ENCODE peak calls at places on chromosomes 2 and 18, in six cellular contexts. H, I, V, K, R and B are unnamed samples.
A peak's percentile ranks its signal among the peaks of the same experiment; 100 is the strongest.

GRCh38 chr2:102753563-102754159 is 8.2 kb upstream of the TMEM182 start:
- DNase-seq in H (peak; percentile 53), I (peak; percentile 74), V (peak; percentile 47), K (no peak), R (peak; percentile 53), B (peak; percentile 50)

GRCh38 chr2:69936913-69937312 is 22.0 kb downstream of the MXD1 start:
- DNase-seq in H (no peak), I (peak; percentile 41), V (no peak), K (no peak), R (peak; percentile 28), B (no peak)

GRCh38 chr2:15159751-15160177 is 401.4 kb downstream of the NBAS start:
- DNase-seq in H (peak; percentile 59), I (peak; percentile 78), V (peak; percentile 47), K (no peak), R (peak; percentile 66), B (peak; percentile 10)

GRCh38 chr2:166385313-166385712 is 9.6 kb upstream of the SCN9A start:
- DNase-seq in H (no peak), I (no peak), V (no peak), K (no peak), R (no peak), B (no peak)

GRCh38 chr2:112153179-112153490 is 14.9 kb downstream of the FBLN7 start:
- DNase-seq in H (no peak), I (no peak), V (no peak), K (no peak), R (no peak), B (no peak)

GRCh38 chr2:161418715-161419337 is 2.7 kb downstream of the TBR1 start:
- DNase-seq in H (no peak), I (peak; percentile 70), V (no peak), K (no peak), R (peak; percentile 10), B (no peak)

GRCh38 chr18:46034230-46034629 is 37.8 kb downstream of the PSTPIP2 start:
- DNase-seq in H (no peak), I (no peak), V (no peak), K (no peak), R (peak; percentile 38), B (no peak)

GRCh38 chr18:44725300-44726096 is 44.8 kb downstream of the SETBP1 start:
- DNase-seq in H (no peak), I (no peak), V (peak; percentile 39), K (peak; percentile 71), R (peak; percentile 43), B (peak; percentile 86)

GRCh38 chr18:28175047-28175929 is 1.6 kb downstream of the CDH2 start:
- DNase-seq in H (peak; percentile 25), I (peak; percentile 67), V (no peak), K (no peak), R (peak; percentile 42), B (no peak)

GRCh38 chr18:8366656-8367055 is 242.6 kb upstream of the RAB12 start:
- DNase-seq in H (no peak), I (peak; percentile 55), V (no peak), K (no peak), R (no peak), B (no peak)

GRCh38 chr18:4599312-4599711 is 144.2 kb upstream of the DLGAP1 start:
- DNase-seq in H (no peak), I (peak; percentile 73), V (no peak), K (no peak), R (no peak), B (peak; percentile 9)

GRCh38 chr2:6459138-6459537 is 406.6 kb downstream of the CMPK2 start:
- DNase-seq in H (no peak), I (no peak), V (no peak), K (no peak), R (no peak), B (no peak)

GRCh38 chr2:25331686-25332365 is 9.9 kb downstream of the DNMT3A start:
- DNase-seq in H (no peak), I (no peak), V (peak; percentile 22), K (no peak), R (peak; percentile 34), B (no peak)

GRCh38 chr2:8986327-8986976 is 17.0 kb downstream of the MBOAT2 start:
- DNase-seq in H (peak; percentile 46), I (peak; percentile 84), V (no peak), K (no peak), R (no peak), B (peak; percentile 16)
- TF ChIP-seq CTCF in H (peak; percentile 22), I (peak; percentile 84), V (peak; percentile 22), K (peak; percentile 38), R (peak; percentile 16), B (peak; percentile 19)

DNA sequence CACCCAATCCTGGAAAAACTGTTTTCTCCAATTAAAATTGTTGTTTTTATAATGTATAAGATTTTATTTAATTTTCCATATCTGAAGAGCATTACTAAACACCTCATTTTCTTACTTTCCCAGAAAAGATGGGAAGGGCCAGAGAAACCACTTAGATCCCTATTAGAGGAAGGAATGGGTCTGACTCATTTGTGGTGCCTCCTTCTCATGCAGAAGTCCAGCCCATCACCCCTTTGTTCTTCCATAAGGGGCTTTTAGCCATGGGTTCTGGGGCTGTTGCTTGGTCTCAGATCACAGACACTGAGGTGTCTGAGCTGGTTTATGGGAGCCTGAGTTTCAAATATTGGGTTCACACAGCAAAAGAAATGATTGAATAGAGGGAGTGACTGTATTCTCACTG is 152.2 kb downstream of the ESCO1 start:
- DNase-seq in H (no peak), I (no peak), V (no peak), K (no peak), R (no peak), B (no peak)
- H3K4me3 ChIP-seq in H (no peak overlapping the region), I (no peak overlapping the region), V (no peak overlapping the region), K (no peak overlapping the region), R (no peak overlapping the region), B (no peak overlapping the region)

GRCh38 chr2:80154231-80154915 is 150.2 kb downstream of the LRRTM1 start:
- DNase-seq in H (no peak), I (no peak), V (no peak), K (no peak), R (no peak), B (no peak)

GRCh38 chr2:80153768-80154167 is 150.8 kb downstream of the LRRTM1 start:
- DNase-seq in H (no peak), I (no peak), V (no peak), K (no peak), R (no peak), B (no peak)

GRCh38 chr2:80151651-80152050 is 152.9 kb downstream of the LRRTM1 start:
- DNase-seq in H (no peak), I (no peak), V (no peak), K (no peak), R (no peak), B (no peak)

GRCh38 chr2:80151248-80151647 is 153.3 kb downstream of the LRRTM1 start:
- DNase-seq in H (no peak), I (no peak), V (no peak), K (no peak), R (no peak), B (no peak)

GRCh38 chr2:80153151-80153550 is 151.4 kb downstream of the LRRTM1 start:
- DNase-seq in H (no peak), I (no peak), V (no peak), K (no peak), R (no peak), B (no peak)
- H3K4me2 ChIP-seq in H (no peak overlapping the region), I (no peak overlapping the region), V (no peak overlapping the region), K (no peak overlapping the region), R (no peak overlapping the region), B (no peak overlapping the region)

GRCh38 chr2:208266641-208267335 is 733 bp downstream of the PIKFYVE start:
- DNase-seq in H (no peak), I (no peak), V (peak; percentile 11), K (no peak), R (peak; percentile 41), B (peak; percentile 44)

GRCh38 chr2:208268553-208268952 is 2.5 kb downstream of the PIKFYVE start:
- DNase-seq in H (no peak), I (no peak), V (no peak), K (no peak), R (no peak), B (no peak)

GRCh38 chr2:208265371-208265806 is 666 bp upstream of the PIKFYVE start:
- DNase-seq in H (no peak), I (peak; percentile 56), V (no peak), K (no peak), R (peak; percentile 53), B (peak; percentile 25)

GRCh38 chr2:208265807-208266640 is at the start of gene PIKFYVE:
- DNase-seq in H (peak; percentile 98), I (peak; percentile 99), V (peak; percentile 98), K (peak; percentile 91), R (peak; percentile 98), B (peak; percentile 97)

GRCh38 chr2:208269091-208269490 is 3.0 kb downstream of the PIKFYVE start:
- DNase-seq in H (peak; percentile 12), I (peak; percentile 24), V (no peak), K (no peak), R (no peak), B (no peak)
- TF ChIP-seq CTCF in H (no peak), I (peak; percentile 11), V (no peak), K (no peak), R (peak; percentile 20), B (no peak)